ENCODE peak calls at places on chromosomes 5 and 9, in nine cellular contexts. R is C1 segment of cervical spinal cord; Z is activated CD4-positive, alpha-beta T cell treated with anti-CD3 and anti-CD28 coated beads for 36 hours; E is fibroblast of gingiva; F is Peyer's patch; S is nucleus accumbens; K is stomach; B is stimulated activated CD4-positive, alpha-beta T cell treated with anti-CD3 and anti-CD28 coated beads, Interleukin-2, amount 100 ng/mL, for 48 hours; Q is activated naive CD4-positive, alpha-beta T cell treated with anti-CD3 and anti-CD28 coated beads, Interleukin-2, amount 10 ng/mL, durations not matched to agents 7 days and 5 days. I is an unnamed sample.

GRCh38 chr5:89265511-89266169 is 382.7 kb upstream of the MEF2C start:
- DNase-seq in S (no peak), K (no peak), B (no peak), R (no peak), F (no peak), E (peak; percentile 57), Z (no peak), Q (no peak), I (no peak)

GRCh38 chr5:6305821-6306220 is 72.5 kb downstream of the MED10 start:
- DNase-seq in Z (no peak), R (no peak), B (no peak), S (no peak), F (no peak), K (no peak), Q (no peak), E (no peak), I (no peak)

GRCh38 chr9:6711403-6711802 is 46.4 kb upstream of the KDM4C start:
- DNase-seq in F (no peak), S (no peak), E (peak; percentile 68), B (no peak), R (no peak), Q (no peak), K (no peak), Z (no peak), I (no peak)

GRCh38 chr5:41787257-41787656 is 83.0 kb downstream of the OXCT1 start:
- DNase-seq in B (no peak), K (no peak), F (no peak), S (no peak), E (no peak), R (no peak), Z (no peak), Q (no peak), I (no peak)

GRCh38 chr9:93467062-93467416 is 13.7 kb upstream of the FAM120AOS start:
- DNase-seq in S (no peak), R (no peak), Z (no peak), F (no peak), K (no peak), Q (no peak), B (no peak), E (no peak), I (no peak)

GRCh38 chr5:134430001-134430569 is 18.4 kb upstream of the CDKN2AIPNL start:
- DNase-seq in E (no peak), S (no peak), B (no peak), Z (no peak), Q (no peak), K (no peak), R (no peak), F (no peak), I (no peak)

GRCh38 chr5:150009671-150010387 is 9.3 kb downstream of the HMGXB3 start:
- DNase-seq in E (no peak), F (no peak), R (no peak), B (no peak), Z (no peak), Q (no peak), K (no peak), S (no peak), I (no peak)

GRCh38 chr5:134127376-134127861 is 12.9 kb downstream of the TCF7 start:
- DNase-seq in E (peak; percentile 54), F (no peak), R (no peak), Z (peak; percentile 76), Q (peak; percentile 47), B (no peak), S (no peak), K (peak; percentile 49), I (no peak)

GRCh38 chr5:102421647-102422046 is 77.2 kb downstream of the SLCO6A1 start:
- DNase-seq in K (no peak), E (no peak), R (no peak), S (no peak), Z (no peak), B (no peak), Q (no peak), F (no peak), I (peak; percentile 3)

GRCh38 chr5:42242210-42242609 is 181.0 kb upstream of the GHR start:
- DNase-seq in F (no peak), E (peak; percentile 2), R (no peak), B (no peak), Z (no peak), Q (no peak), S (no peak), K (no peak), I (no peak)

GRCh38 chr9:128846680-128847030 is 17.1 kb upstream of the SPOUT1 start:
- DNase-seq in R (no peak), K (no peak), E (no peak), S (no peak), Q (no peak), F (no peak), B (no peak), Z (no peak), I (no peak)

GRCh38 chr9:99288830-99289229 is 66.7 kb downstream of the SEC61B start:
- DNase-seq in E (peak; percentile 14), Q (no peak), Z (no peak), S (no peak), F (no peak), B (no peak), K (no peak), R (no peak), I (no peak)

GRCh38 chr9:131676431-131676972 is 63.4 kb downstream of the RAPGEF1 start:
- DNase-seq in K (no peak), Z (peak; percentile 62), F (peak; percentile 75), E (no peak), B (no peak), Q (peak; percentile 50), R (no peak), S (no peak), I (no peak)

GRCh38 chr5:147748590-147748989 is 33.9 kb downstream of the JAKMIP2 start:
- DNase-seq in K (no peak), S (no peak), R (no peak), B (no peak), F (no peak), Z (no peak), E (no peak), Q (no peak), I (no peak)

GRCh38 chr5:17314907-17315471 is 97.6 kb downstream of the BASP1 start:
- DNase-seq in S (no peak), Z (no peak), F (no peak), R (no peak), Q (no peak), K (no peak), E (peak; percentile 38), B (no peak), I (no peak)

GRCh38 chr5:82405166-82405565 is 127.0 kb upstream of the RPS23 start:
- DNase-seq in B (no peak), R (no peak), Q (no peak), Z (no peak), E (peak; percentile 36), K (no peak), S (no peak), F (no peak), I (no peak)

GRCh38 chr5:173823721-173824567 is 64.2 kb upstream of the CPEB4 start:
- DNase-seq in B (no peak), R (no peak), K (peak; percentile 64), E (peak; percentile 95), Q (no peak), F (no peak), Z (no peak), S (no peak), I (no peak)

GRCh38 chr5:180160215-180160614 is 48.8 kb downstream of the RASGEF1C start:
- DNase-seq in B (no peak), K (no peak), R (no peak), F (no peak), Z (no peak), Q (no peak), S (no peak), E (no peak), I (no peak)

GRCh38 chr9:21385131-21385665 is at the start of gene IFNA2:
- DNase-seq in R (no peak), E (no peak), Z (no peak), S (no peak), K (no peak), B (no peak), F (no peak), Q (no peak), I (no peak)

GRCh38 chr9:138116521-138116920 is 238.9 kb downstream of the CACNA1B start:
- DNase-seq in R (no peak), Z (no peak), B (no peak), E (no peak), Q (peak; percentile 6), K (no peak), F (no peak), S (no peak), I (no peak)

GRCh38 chr9:89463986-89464901 is 33.7 kb downstream of the SEMA4D start:
- DNase-seq in R (no peak), S (no peak), Z (peak; percentile 92), Q (peak; percentile 91), E (no peak), K (peak; percentile 47), B (peak; percentile 68), F (peak; percentile 86), I (no peak)

GRCh38 chr5:56663523-56663922 is 151.8 kb upstream of the MAP3K1 start:
- DNase-seq in Z (no peak), R (no peak), F (no peak), Q (no peak), K (no peak), B (no peak), S (no peak), E (no peak), I (no peak)

GRCh38 chr9:127021664-127022337 is 100.6 kb downstream of the ANGPTL2 start:
- DNase-seq in E (peak; percentile 99), K (peak; percentile 47), Z (no peak), F (peak; percentile 21), Q (no peak), B (no peak), R (no peak), S (peak; percentile 34), I (no peak)

GRCh38 chr9:137488330-137488653 is 29.2 kb upstream of the NSMF start:
- DNase-seq in K (no peak), S (no peak), Z (no peak), Q (no peak), F (no peak), B (no peak), E (no peak), R (no peak), I (no peak)

GRCh38 chr5:16552666-16553343 is 64.0 kb downstream of the RETREG1 start:
- DNase-seq in Z (peak; percentile 81), F (peak; percentile 42), S (no peak), B (peak; percentile 54), K (peak; percentile 88), Q (peak; percentile 70), E (peak; percentile 52), R (no peak), I (peak; percentile 49)

GRCh38 chr5:116507051-116507537 is 67.5 kb downstream of the SEMA6A start:
- DNase-seq in R (no peak), S (no peak), Z (no peak), F (no peak), Q (no peak), E (peak; percentile 66), B (no peak), K (no peak), I (no peak)

GRCh38 chr5:132392411-132392810 is 22.9 kb downstream of the SLC22A5 start:
- DNase-seq in Z (no peak), Q (no peak), B (no peak), F (no peak), K (no peak), E (no peak), S (no peak), R (no peak), I (no peak)

GRCh38 chr5:17217421-17218352 is at the start of gene BASP1:
- DNase-seq in E (peak; percentile 87), S (peak; percentile 21), Q (peak; percentile 43), B (no peak), Z (peak; percentile 68), R (no peak), K (peak; percentile 70), F (peak; percentile 85), I (no peak)

GRCh38 chr5:128097224-128097623 is 13.7 kb downstream of the SLC12A2 start:
- DNase-seq in K (no peak), Q (no peak), E (no peak), R (no peak), B (no peak), Z (no peak), F (no peak), S (no peak), I (no peak)

GRCh38 chr5:119551819-119552218 is 77.5 kb upstream of the FAM170A start:
- DNase-seq in S (no peak), Z (no peak), R (no peak), Q (no peak), K (no peak), B (no peak), F (no peak), E (no peak), I (no peak)

GRCh38 chr5:94618029-94618492 is 343 bp downstream of the KIAA0825 start:
- DNase-seq in S (no peak), Z (no peak), F (peak; percentile 34), K (peak; percentile 74), R (no peak), B (no peak), E (peak; percentile 65), Q (peak; percentile 52), I (peak; percentile 36)